ENCODE peak calls at places on chromosome 21, in six cellular contexts. R, I, S, K, P and G are unnamed samples.

GRCh38 chr21:15009964-15010363 is 54.8 kb downstream of the NRIP1 start:
- DNase-seq in I (peak), P (no peak), S (no peak), R (no peak), K (no peak), G (no peak)

GRCh38 chr21:30839304-30839703 is 9.7 kb upstream of the KRTAP7-1 start:
- DNase-seq in I (peak), K (peak), R (peak), S (no peak), P (no peak), G (no peak)

GRCh38 chr21:34771512-34772028 is 102.8 kb downstream of the CLIC6 start:
- DNase-seq in S (no peak), P (no peak), K (no peak), R (peak), I (peak), G (no peak)

GRCh38 chr21:35738342-35738961 is 321.9 kb downstream of the SETD4 start:
- DNase-seq in P (no peak), S (peak), I (peak), K (no peak), R (peak), G (no peak)

GRCh38 chr21:15841856-15842564 is 112.2 kb downstream of the USP25 start:
- DNase-seq in K (no peak), I (peak), S (no peak), R (no peak), P (no peak), G (no peak)

GRCh38 chr21:46040707-46041106 is 57.2 kb upstream of the COL6A2 start:
- DNase-seq in I (no peak), K (no peak), P (no peak), S (no peak), R (no peak), G (no peak)

GRCh38 chr21:38990424-38990794 is 184.7 kb downstream of the ETS2 start:
- DNase-seq in P (no peak), S (no peak), I (no peak), R (no peak), K (peak), G (no peak)

GRCh38 chr21:26835027-26835713 is 10.0 kb downstream of the ADAMTS1 start:
- DNase-seq in P (no peak), S (peak), R (no peak), I (peak), K (no peak), G (no peak)

GRCh38 chr21:33644383-33645074 is 2.2 kb downstream of the ITSN1 start:
- DNase-seq in K (no peak), P (no peak), S (no peak), R (no peak), I (peak), G (no peak)

GRCh38 chr21:46119565-46120271 is 21.8 kb downstream of the COL6A2 start:
- DNase-seq in S (peak), R (no peak), P (no peak), I (no peak), K (peak), G (no peak)

GRCh38 chr21:35641271-35642016 is 418.9 kb downstream of the SETD4 start:
- DNase-seq in K (no peak), I (peak), S (no peak), R (no peak), P (no peak), G (no peak)

GRCh38 chr21:45898781-45899180 is 82.8 kb upstream of the COL6A1 start:
- DNase-seq in P (no peak), S (peak), K (no peak), I (no peak), R (no peak), G (no peak)

GRCh38 chr21:39094847-39095525 is 88.3 kb downstream of the PSMG1 start:
- DNase-seq in R (peak), I (peak), P (no peak), K (no peak), S (no peak), G (no peak)

GRCh38 chr21:42581676-42582371 is 68.2 kb downstream of the SLC37A1 start:
- DNase-seq in S (peak), R (no peak), K (peak), P (no peak), I (no peak), G (no peak)

GRCh38 chr21:27206368-27206982 is 239.6 kb upstream of the ADAMTS5 start:
- DNase-seq in R (no peak), P (no peak), I (peak), K (no peak), S (no peak), G (no peak)

GRCh38 chr21:39867198-39867650 is at the start of gene PCP4:
- DNase-seq in K (peak), P (no peak), I (peak), R (peak), S (no peak), G (no peak)

GRCh38 chr21:33789697-33790096 is 125.9 kb downstream of the ATP5PO start:
- DNase-seq in S (no peak), R (no peak), K (no peak), I (peak), P (no peak), G (no peak)

GRCh38 chr21:34345892-34346291 is 17.9 kb upstream of the KCNE2 start:
- DNase-seq in S (no peak), P (no peak), K (no peak), I (peak), R (no peak), G (no peak)

GRCh38 chr21:42991992-42992740 is 17.8 kb downstream of the PKNOX1 start:
- DNase-seq in I (peak), S (peak), R (no peak), K (peak), P (no peak), G (no peak)

GRCh38 chr21:39788383-39788782 is 43.4 kb downstream of the IGSF5 start:
- DNase-seq in R (peak), I (peak), S (peak), K (peak), P (no peak), G (no peak)

GRCh38 chr21:30233636-30234035 is 17.7 kb upstream of the CLDN8 start:
- DNase-seq in R (no peak), S (no peak), I (no peak), P (no peak), K (no peak), G (no peak)

GRCh38 chr21:23858878-23859277 is 1748.4 kb downstream of the MRPL39 start:
- DNase-seq in K (no peak), I (no peak), P (no peak), S (no peak), R (no peak), G (no peak)

GRCh38 chr21:43372663-43373386 is 54.1 kb downstream of the SIK1 start:
- DNase-seq in K (no peak), I (no peak), R (no peak), P (no peak), S (no peak), G (no peak)

GRCh38 chr21:31182231-31183129 is 144.2 kb upstream of the KRTAP19-8 start:
- DNase-seq in S (no peak), I (no peak), P (peak), K (no peak), R (no peak), G (no peak)

GRCh38 chr21:46005081-46005480 is 23.5 kb downstream of the COL6A1 start:
- DNase-seq in S (peak), P (no peak), R (no peak), K (no peak), I (no peak), G (no peak)

GRCh38 chr21:34091607-34092006 is 18.2 kb downstream of the MRPS6 start:
- DNase-seq in P (no peak), I (no peak), S (no peak), R (no peak), K (no peak), G (no peak)

GRCh38 chr21:27581168-27581567 is 614.3 kb upstream of the ADAMTS5 start:
- DNase-seq in P (no peak), I (no peak), K (no peak), S (no peak), R (no peak), G (no peak)

GRCh38 chr21:35942211-35943144 is 117.8 kb downstream of the SETD4 start:
- DNase-seq in K (no peak), I (no peak), R (no peak), S (no peak), P (no peak), G (no peak)

GRCh38 chr21:46060596-46061061 is 37.3 kb upstream of the COL6A2 start:
- DNase-seq in K (peak), S (peak), R (peak), P (no peak), I (peak), G (no peak)

GRCh38 chr21:19463966-19464365 is 1060.4 kb upstream of the TMPRSS15 start:
- DNase-seq in I (peak), K (no peak), R (no peak), S (no peak), P (no peak), G (no peak)

GRCh38 chr21:32306021-32306780 is 7.5 kb downstream of the MRAP start:
- DNase-seq in I (peak), R (peak), S (no peak), P (no peak), K (no peak), G (no peak)
- TF ChIP-seq CTCF in I (peak), R (no peak), S (peak), P (no peak), K (no peak), G (no peak)

GRCh38 chr21:36976882-36977651 is 10.6 kb upstream of the HLCS start:
- DNase-seq in S (no peak), P (peak), R (peak), I (peak), K (peak), G (peak)

GRCh38 chr21:36981977-36982700 is 15.7 kb upstream of the HLCS start:
- DNase-seq in R (no peak), K (no peak), P (no peak), S (no peak), I (no peak), G (no peak)

GRCh38 chr21:36981049-36981391 is 14.6 kb upstream of the HLCS start:
- DNase-seq in K (no peak), I (no peak), S (no peak), R (no peak), P (no peak), G (no peak)

GRCh38 chr21:36976228-36976627 is 9.8 kb upstream of the HLCS start:
- DNase-seq in P (no peak), R (no peak), S (no peak), I (no peak), K (no peak), G (no peak)

DNA sequence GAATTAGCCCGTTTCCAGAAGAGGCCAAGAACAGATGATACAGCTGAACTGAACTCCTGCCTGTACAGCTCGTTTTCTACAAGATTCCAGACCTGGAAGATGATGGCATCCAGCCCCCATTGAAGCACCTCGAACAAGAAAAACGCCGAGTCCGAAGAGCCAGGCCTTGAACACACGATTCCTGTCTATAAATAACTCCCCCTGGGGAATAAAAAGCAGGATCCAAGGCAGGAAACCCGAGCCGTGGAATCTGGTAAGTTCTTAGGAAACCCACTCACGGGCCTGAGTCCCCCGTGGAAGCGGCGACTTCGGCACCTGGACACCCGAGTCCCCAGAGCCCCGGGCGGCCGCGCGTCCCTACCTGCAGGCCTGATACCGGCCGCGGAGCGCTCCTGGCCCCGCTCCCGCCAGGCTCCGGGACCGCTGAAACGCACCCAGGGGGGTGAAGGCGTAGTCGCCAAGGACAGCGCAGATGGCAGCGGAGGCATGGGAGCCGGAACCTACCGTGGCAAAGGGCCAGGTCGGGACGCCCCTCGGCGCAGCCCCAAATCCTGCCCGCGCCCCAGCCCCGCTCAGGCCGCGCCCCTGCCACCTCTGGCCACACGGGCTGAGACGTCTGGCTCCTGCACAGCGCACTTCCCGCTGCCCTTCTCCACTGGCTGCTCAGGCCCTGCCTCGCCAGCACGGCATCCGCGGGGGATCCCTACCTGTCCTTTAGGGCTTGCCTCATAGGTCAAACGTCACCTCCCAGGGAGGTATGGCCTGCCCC is 14.0 kb upstream of the HLCS start:
- DNase-seq in P (peak), I (peak), K (peak), R (no peak), S (no peak), G (no peak)
- TF ChIP-seq CTCF in P (no peak), I (no peak), K (no peak), R (no peak), S (no peak), G (no peak)

DNA sequence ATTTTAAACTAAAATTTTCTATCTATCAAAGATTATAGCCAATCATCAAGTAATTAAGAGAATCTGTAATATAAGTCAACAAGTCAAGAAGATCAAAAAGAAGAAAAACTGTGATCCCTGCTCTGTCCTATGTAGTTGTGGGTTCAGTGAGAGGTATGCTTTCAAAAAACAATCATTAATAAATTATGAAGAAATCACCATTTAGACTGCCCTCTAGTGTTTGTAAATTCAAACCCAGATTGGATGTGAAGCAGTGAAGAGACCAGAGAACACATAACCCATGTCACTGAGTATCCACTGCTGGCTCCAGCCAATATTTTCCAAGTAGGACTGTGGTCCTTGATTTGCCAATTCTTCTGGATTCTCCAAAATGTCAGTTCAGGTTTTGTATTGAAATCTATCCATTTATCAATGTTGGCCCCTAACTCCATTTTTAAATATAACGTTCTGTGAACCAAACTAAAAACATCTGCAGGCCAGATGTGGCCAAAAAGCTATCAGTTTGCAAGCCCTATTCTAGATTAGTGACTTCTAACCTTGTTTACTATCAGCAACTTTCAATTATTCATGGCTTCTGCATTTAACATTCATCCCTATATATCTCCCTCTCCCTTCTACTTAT is 467.5 kb upstream of the CXADR start:
- DNase-seq in P (no peak), R (peak), I (peak), K (no peak), S (no peak), G (no peak)
- TF ChIP-seq CTCF in P (no peak), R (peak), I (peak), K (no peak), S (peak), G (no peak)

GRCh38 chr21:41369105-41369914 is 7.5 kb downstream of the MX2 start:
- DNase-seq in R (no peak), P (peak), K (no peak), S (peak), I (peak), G (peak)
- TF ChIP-seq CTCF in R (no peak), P (no peak), K (peak), S (no peak), I (peak), G (no peak)

GRCh38 chr21:37565530-37566223 is 199.1 kb downstream of the DYRK1A start:
- DNase-seq in K (no peak), P (no peak), S (no peak), R (peak), I (peak), G (no peak)
- TF ChIP-seq CTCF in K (no peak), P (no peak), S (no peak), R (no peak), I (no peak), G (no peak)

GRCh38 chr21:25565272-25566199 is 41.7 kb downstream of the MRPL39 start:
- DNase-seq in K (no peak), I (no peak), R (no peak), P (no peak), S (no peak), G (no peak)

GRCh38 chr21:25568230-25568629 is 39.1 kb downstream of the MRPL39 start:
- DNase-seq in S (peak), R (no peak), P (no peak), I (peak), K (peak), G (no peak)

GRCh38 chr21:25566645-25567044 is 40.6 kb downstream of the MRPL39 start:
- DNase-seq in P (no peak), S (no peak), I (no peak), K (no peak), R (no peak), G (no peak)

GRCh38 chr21:25569084-25569483 is 38.2 kb downstream of the MRPL39 start:
- DNase-seq in R (no peak), S (no peak), I (peak), P (no peak), K (no peak), G (no peak)

GRCh38 chr21:25567472-25567871 is 39.8 kb downstream of the MRPL39 start:
- DNase-seq in I (no peak), P (no peak), R (no peak), K (no peak), S (no peak), G (no peak)
- TF ChIP-seq CTCF in I (no peak), P (no peak), R (no peak), K (no peak), S (no peak), G (no peak)

GRCh38 chr21:41119901-41120300 is 48.1 kb upstream of the BACE2 start:
- DNase-seq in K (no peak), P (no peak), R (no peak), S (no peak), I (no peak), G (no peak)
- TF ChIP-seq CTCF in K (no peak), P (no peak), R (no peak), S (no peak), I (no peak), G (no peak)

DNA sequence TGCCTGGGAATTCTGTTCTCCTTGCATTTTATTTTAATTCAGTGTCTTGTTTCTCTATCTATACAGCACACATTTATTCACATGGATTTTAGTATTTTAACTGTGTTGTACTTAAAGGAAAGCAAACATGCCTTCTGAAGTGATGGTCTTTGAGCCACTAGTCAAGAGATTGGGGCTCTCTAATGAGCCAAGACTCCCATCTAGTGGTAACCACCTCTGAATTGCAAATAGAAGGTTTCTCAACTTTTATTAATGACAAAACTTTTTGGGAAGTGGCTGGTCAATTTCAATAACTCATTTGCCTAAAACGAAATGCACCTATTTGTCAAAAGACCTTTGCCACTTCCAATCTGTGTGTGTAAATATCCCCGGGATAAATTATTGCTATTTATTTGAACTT is 199.6 kb downstream of the LTN1 start:
- DNase-seq in K (no peak), P (no peak), S (no peak), R (peak), I (peak), G (no peak)
- TF ChIP-seq CTCF in K (peak), P (no peak), S (peak), R (no peak), I (peak), G (no peak)

DNA sequence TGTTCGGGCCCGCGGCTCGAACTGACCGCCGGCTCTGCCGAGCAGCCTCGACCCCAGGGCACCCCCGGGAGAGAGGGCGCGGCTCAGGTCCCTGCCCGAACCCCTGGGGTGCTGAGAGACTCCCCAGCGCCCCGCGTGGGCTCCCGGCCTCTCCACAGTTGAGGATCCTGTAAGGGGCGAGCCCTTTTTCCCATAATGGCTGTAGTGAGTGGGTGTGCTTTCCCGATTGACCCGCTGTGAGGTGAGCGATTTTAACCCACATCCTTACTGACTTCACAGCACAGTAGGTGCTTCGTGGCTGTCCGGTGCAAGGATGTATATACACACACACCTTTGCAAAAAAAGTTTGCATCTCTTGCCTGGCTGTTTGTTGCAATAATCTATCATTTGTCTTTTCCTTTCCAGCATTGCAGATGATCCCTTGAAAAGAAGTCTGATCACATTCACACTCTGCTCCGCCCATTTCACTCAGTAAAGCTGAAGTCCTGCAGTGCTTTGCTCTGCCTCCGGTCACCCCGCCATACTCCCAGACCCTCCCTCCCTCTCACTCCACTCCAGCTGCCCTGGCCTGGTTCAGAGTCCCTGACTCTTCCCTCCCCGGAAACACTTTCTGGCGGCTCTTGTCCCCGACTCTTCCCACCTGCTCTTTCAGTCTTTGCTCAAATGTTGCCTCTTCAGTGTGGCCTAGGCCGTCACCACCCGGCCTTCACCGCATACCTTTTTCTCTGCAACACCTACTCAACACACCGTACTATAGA is 955 bp upstream of the UBE2G2 start:
- DNase-seq in I (peak), S (no peak), K (no peak), P (no peak), R (no peak), G (no peak)
- TF ChIP-seq CTCF in I (no peak), S (no peak), K (no peak), P (no peak), R (no peak), G (no peak)